ENCODE peak calls at places on chromosome 14, in seven cellular contexts. X is sigmoid colon, J is mucosa of descending colon, K is foreskin keratinocyte, T is HFFc6, H is endothelial cell, O is pancreas. N is an unnamed sample.

GRCh38 chr14:49553892-49554291 is 32.3 kb downstream of the RPS29 start:
- DNase-seq in O (no peak), T (no peak), X (no peak), K (no peak), J (no peak), H (no peak), N (no peak)

GRCh38 chr14:89933002-89933401 is 21.5 kb downstream of the EFCAB11 start:
- DNase-seq in X (no peak), H (no peak), J (no peak), T (no peak), K (no peak), O (no peak), N (no peak)

GRCh38 chr14:79419571-79420327 is 791.6 kb downstream of the DIO2 start:
- DNase-seq in X (no peak), J (no peak), O (no peak), H (no peak), T (no peak), K (no peak), N (no peak)

GRCh38 chr14:102255401-102256190 is 49.4 kb downstream of the MOK start:
- DNase-seq in K (peak), X (peak), J (no peak), T (peak), O (no peak), H (no peak), N (no peak)

GRCh38 chr14:30603402-30603801 is 18.7 kb upstream of the SCFD1 start:
- DNase-seq in O (no peak), T (no peak), J (no peak), H (no peak), K (no peak), X (no peak), N (no peak)

GRCh38 chr14:34461334-34462131 is 507 bp downstream of the SPTSSA start:
- DNase-seq in H (peak), K (peak), X (peak), J (peak), T (peak), O (peak), N (no peak)

GRCh38 chr14:90911121-90911520 is 94.9 kb upstream of the TTC7B start:
- DNase-seq in X (no peak), H (no peak), J (no peak), O (no peak), K (no peak), T (no peak), N (no peak)

GRCh38 chr14:98950356-98950895 is 321.6 kb downstream of the BCL11B start:
- DNase-seq in X (peak), O (no peak), T (no peak), H (no peak), K (no peak), J (no peak), N (no peak)

GRCh38 chr14:33704486-33704885 is 246.4 kb downstream of the EGLN3 start:
- DNase-seq in T (no peak), X (no peak), O (no peak), K (no peak), J (no peak), H (no peak), N (no peak)

GRCh38 chr14:68234101-68234905 is 414.7 kb downstream of the RAD51B start:
- DNase-seq in O (no peak), K (peak), J (no peak), X (no peak), T (no peak), H (no peak), N (no peak)

GRCh38 chr14:91376547-91377477 is 40.8 kb downstream of the CCDC88C start:
- DNase-seq in H (no peak), O (no peak), X (no peak), K (no peak), J (no peak), T (no peak), N (no peak)

GRCh38 chr14:96090441-96091148 is 51.4 kb downstream of the C14orf132 start:
- DNase-seq in X (peak), K (no peak), H (no peak), T (peak), O (no peak), J (peak), N (no peak)

GRCh38 chr14:49920935-49921334 is 28.1 kb downstream of the ARF6 start:
- DNase-seq in K (no peak), X (no peak), T (no peak), O (no peak), H (no peak), J (no peak), N (no peak)

GRCh38 chr14:23881292-23881691 is 72.3 kb upstream of the DHRS4 start:
- DNase-seq in H (no peak), O (no peak), J (no peak), T (no peak), K (no peak), X (no peak), N (no peak)

GRCh38 chr14:94005324-94005723 is 8.2 kb downstream of the CCDC197 start:
- DNase-seq in T (no peak), X (no peak), H (no peak), O (no peak), J (no peak), K (no peak), N (no peak)

GRCh38 chr14:31229638-31230229 is 22.1 kb upstream of the HECTD1 start:
- DNase-seq in T (peak), J (peak), O (peak), X (peak), K (peak), H (no peak), N (no peak)

GRCh38 chr14:64682173-64682710 is 22.0 kb upstream of the PLEKHG3 start:
- DNase-seq in O (peak), H (no peak), K (peak), X (peak), T (peak), J (peak), N (no peak)

GRCh38 chr14:81303258-81303935 is 82.6 kb upstream of the GTF2A1 start:
- DNase-seq in H (no peak), O (peak), J (peak), K (peak), X (no peak), T (no peak), N (no peak)

GRCh38 chr14:103546651-103547454 is 15.6 kb downstream of the BAG5 start:
- DNase-seq in J (peak), K (peak), T (peak), H (peak), O (peak), X (peak), N (peak)

GRCh38 chr14:104940526-104941150 is 16.0 kb downstream of the PLD4 start:
- DNase-seq in T (no peak), J (no peak), K (no peak), X (peak), H (no peak), O (no peak), N (no peak)

GRCh38 chr14:91282954-91283645 is 38.6 kb upstream of the GPR68 start:
- DNase-seq in X (no peak), J (no peak), O (no peak), T (no peak), K (no peak), H (no peak), N (no peak)

GRCh38 chr14:23154876-23155587 is 28.4 kb downstream of the SLC7A8 start:
- DNase-seq in X (peak), O (peak), K (peak), T (peak), H (peak), J (peak), N (no peak)

GRCh38 chr14:94213021-94213420 is 38.9 kb downstream of the PPP4R4 start:
- DNase-seq in K (peak), H (no peak), X (no peak), T (no peak), O (no peak), J (no peak), N (no peak)

GRCh38 chr14:65808390-65808789 is 395.9 kb downstream of the FUT8 start:
- DNase-seq in T (no peak), J (no peak), K (no peak), H (no peak), X (no peak), O (no peak), N (no peak)

DNA sequence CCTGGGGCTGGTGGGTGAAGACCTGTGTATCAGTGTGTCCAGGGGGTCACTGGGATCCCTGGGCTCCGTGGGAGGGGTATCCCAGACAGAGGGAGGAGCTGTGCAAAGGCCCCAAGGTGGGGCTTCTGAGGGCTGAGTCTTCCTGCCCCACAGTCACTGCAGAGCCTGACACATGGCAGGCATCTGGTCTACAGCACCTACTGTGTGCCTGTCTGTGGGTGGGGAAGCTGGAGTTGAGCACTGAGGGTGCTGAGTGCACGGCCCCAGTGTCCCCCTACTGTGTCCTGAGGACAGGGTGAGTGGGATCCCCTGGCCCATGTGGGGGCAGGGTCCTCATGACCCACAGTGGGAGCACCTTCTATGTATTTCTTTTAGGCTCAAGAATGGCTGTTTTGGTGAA is 56.1 kb downstream of the BEGAIN start:
- DNase-seq in X (peak), H (no peak), O (no peak), K (no peak), T (no peak), J (no peak), N (no peak)
- TF ChIP-seq CTCF in X (no peak), H (no peak), O (no peak), K (no peak), T (no peak), J (no peak), N (no peak)

GRCh38 chr14:77406718-77407117 is 16.6 kb downstream of the NOXRED1 start:
- DNase-seq in J (no peak), K (no peak), T (no peak), O (no peak), X (no peak), H (no peak), N (no peak)

GRCh38 chr14:77407158-77407557 is 16.2 kb downstream of the NOXRED1 start:
- DNase-seq in K (no peak), T (no peak), O (no peak), X (no peak), J (no peak), H (no peak), N (no peak)

GRCh38 chr14:77406086-77406485 is 17.2 kb downstream of the NOXRED1 start:
- DNase-seq in T (no peak), H (no peak), X (no peak), O (no peak), J (no peak), K (no peak), N (no peak)

GRCh38 chr14:77403798-77404197 is 19.5 kb downstream of the NOXRED1 start:
- DNase-seq in X (no peak), H (no peak), T (no peak), K (no peak), J (no peak), O (no peak), N (no peak)

DNA sequence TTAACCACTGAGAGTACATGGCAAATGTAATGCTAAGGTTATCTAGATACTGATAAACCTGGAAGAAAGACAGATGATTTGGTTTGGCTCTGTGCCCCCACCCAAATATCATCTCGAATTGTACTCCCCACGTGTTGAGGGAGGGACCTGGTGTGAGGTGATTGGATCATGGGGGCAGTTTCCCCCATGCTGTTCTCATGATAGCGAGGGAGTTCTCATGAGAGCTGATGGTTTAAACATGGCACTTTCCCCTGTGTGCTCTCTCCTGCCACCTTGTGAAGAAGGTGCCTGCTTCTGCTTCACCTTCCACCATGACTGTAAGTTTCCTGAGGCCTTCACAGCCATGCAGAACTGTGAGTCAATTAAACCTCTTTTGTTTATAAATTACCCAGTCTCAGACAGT is 14.2 kb downstream of the NOXRED1 start:
- DNase-seq in T (no peak), H (peak), X (no peak), O (no peak), K (peak), J (no peak), N (no peak)
- TF ChIP-seq CTCF in T (peak), H (no peak), X (no peak), O (no peak), K (peak), J (no peak), N (peak)

GRCh38 chr14:101235042-101235871 is 326.0 kb upstream of the DIO3 start:
- DNase-seq in K (no peak), T (peak), J (peak), O (peak), H (peak), X (peak), N (no peak)
- TF ChIP-seq CTCF in K (peak), T (peak), J (peak), O (peak), H (peak), X (peak), N (peak)

GRCh38 chr14:75881986-75882385 is 99.8 kb downstream of the TGFB3 start:
- DNase-seq in K (no peak), X (no peak), J (no peak), T (no peak), H (no peak), O (no peak), N (no peak)

GRCh38 chr14:75879031-75879430 is 102.8 kb downstream of the TGFB3 start:
- DNase-seq in T (peak), O (no peak), K (peak), X (no peak), J (no peak), H (no peak), N (no peak)

GRCh38 chr14:75877292-75877691 is 104.5 kb downstream of the TGFB3 start:
- DNase-seq in T (peak), X (no peak), K (peak), J (no peak), O (peak), H (no peak), N (no peak)

GRCh38 chr14:75877884-75878283 is 103.9 kb downstream of the TGFB3 start:
- DNase-seq in O (no peak), J (no peak), K (no peak), X (no peak), T (no peak), H (no peak), N (no peak)

DNA sequence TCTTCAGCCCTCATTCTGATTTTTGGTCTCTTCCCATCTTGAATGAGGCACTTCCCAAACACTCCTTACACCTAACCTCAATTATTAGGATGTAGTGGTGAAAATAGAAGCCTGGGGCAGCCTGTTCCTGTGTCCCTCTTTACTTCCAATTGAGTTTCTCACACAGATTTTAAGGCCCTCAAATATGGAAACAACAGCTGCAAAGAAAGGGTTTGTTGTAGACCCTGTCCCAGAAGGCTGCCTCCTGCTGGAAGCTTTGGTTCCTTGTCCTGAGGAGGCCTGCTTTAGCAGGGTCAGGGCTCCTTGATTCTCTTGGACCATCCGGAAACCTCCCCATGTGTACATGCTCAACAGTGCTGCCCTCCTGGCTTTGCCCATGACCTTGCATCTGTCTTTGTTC is 101.3 kb downstream of the TGFB3 start:
- DNase-seq in X (no peak), O (no peak), J (no peak), K (no peak), H (no peak), T (no peak), N (no peak)
- TF ChIP-seq CTCF in X (no peak), O (no peak), J (no peak), K (peak), H (no peak), T (peak), N (no peak)